ENCODE peak calls at places on chromosomes 3 and 15, in ten cellular contexts. W, S, O, A, C, X, R, P, K and B are unnamed samples.

GRCh38 chr3:197801801-197802504 is 10.9 kb downstream of the LRCH3 start:
- DNase-seq in R (peak), S (no peak), X (peak), W (peak), P (no peak), C (peak), A (no peak), O (peak), K (no peak), B (no peak)

GRCh38 chr15:71494565-71494964 is 315.8 kb upstream of the NR2E3 start:
- DNase-seq in C (no peak), K (no peak), P (no peak), A (no peak), S (no peak), R (no peak), O (no peak), W (no peak), X (no peak), B (no peak)

GRCh38 chr3:160314949-160315348 is 84.1 kb downstream of the IFT80 start:
- DNase-seq in S (no peak), X (peak), P (no peak), K (no peak), O (no peak), A (no peak), C (no peak), W (no peak), R (no peak), B (no peak)

GRCh38 chr3:33758874-33759273 is 39.6 kb upstream of the PDCD6IP start:
- DNase-seq in R (peak), W (no peak), A (no peak), S (no peak), K (no peak), P (no peak), X (no peak), C (no peak), O (no peak), B (no peak)

GRCh38 chr3:38640661-38641441 is 8.6 kb downstream of the SCN5A start:
- DNase-seq in W (no peak), O (no peak), C (no peak), A (no peak), P (no peak), S (no peak), R (no peak), X (peak), K (no peak), B (peak)

GRCh38 chr15:74136584-74137543 is 6.5 kb downstream of the ISLR2 start:
- DNase-seq in X (peak), S (no peak), K (no peak), P (peak), W (no peak), A (no peak), O (no peak), R (no peak), C (no peak), B (no peak)

GRCh38 chr3:11964553-11964952 is 39.6 kb upstream of the SYN2 start:
- DNase-seq in X (no peak), K (no peak), A (no peak), W (no peak), O (no peak), S (no peak), C (no peak), P (no peak), R (no peak), B (no peak)

GRCh38 chr15:45307230-45307924 is 55.3 kb downstream of the SLC28A2 start:
- DNase-seq in W (no peak), K (no peak), O (peak), P (peak), A (no peak), C (peak), X (peak), S (no peak), R (peak), B (no peak)

GRCh38 chr3:192063570-192063969 is 602.6 kb downstream of the PYDC2 start:
- DNase-seq in K (no peak), R (no peak), C (no peak), X (peak), O (peak), S (peak), P (no peak), W (no peak), A (no peak), B (peak)

GRCh38 chr3:71203727-71204488 is 379.6 kb downstream of the FOXP1 start:
- DNase-seq in O (no peak), S (no peak), P (no peak), X (no peak), R (no peak), W (no peak), A (no peak), K (no peak), C (no peak), B (no peak)

GRCh38 chr3:19888428-19889152 is 45.4 kb downstream of the EFHB start:
- DNase-seq in A (no peak), R (peak), K (no peak), S (no peak), O (peak), C (no peak), X (no peak), W (no peak), P (no peak), B (no peak)

GRCh38 chr15:38843736-38844590 is 279.3 kb upstream of the RASGRP1 start:
- DNase-seq in S (no peak), W (no peak), P (peak), A (no peak), X (no peak), R (peak), C (no peak), K (no peak), O (peak), B (no peak)

GRCh38 chr15:38430106-38430760 is 23.7 kb upstream of the FAM98B start:
- DNase-seq in K (no peak), X (no peak), C (no peak), W (no peak), O (no peak), R (no peak), A (no peak), S (no peak), P (no peak), B (no peak)

GRCh38 chr15:44385344-44385942 is 42.0 kb upstream of the CTDSPL2 start:
- DNase-seq in C (no peak), A (no peak), O (no peak), X (no peak), S (no peak), P (no peak), K (peak), R (no peak), W (no peak), B (no peak)

GRCh38 chr3:40068647-40069046 is 240.9 kb upstream of the EIF1B start:
- DNase-seq in A (no peak), X (no peak), P (no peak), K (no peak), S (no peak), R (no peak), W (no peak), O (no peak), C (no peak), B (no peak)

GRCh38 chr3:126872701-126873100 is 110.2 kb upstream of the PLXNA1 start:
- DNase-seq in S (no peak), A (no peak), P (no peak), O (no peak), C (no peak), W (no peak), R (no peak), X (no peak), K (no peak), B (no peak)